ENCODE peak calls at places on chromosomes 12 and 14, in six cellular contexts. S is amniotic epithelial cell; Z is Caki2; Y is fibroblast of mammary gland; A is right atrium auricular region; G is effector CD8-positive, alpha-beta T cell. E is an unnamed sample.

GRCh38 chr12:124883263-124883876 is 19.7 kb upstream of the SCARB1 start:
- DNase-seq in Y (peak), A (no peak), Z (no peak), G (no peak), S (peak), E (no peak)

GRCh38 chr12:27652174-27652763 is 44.0 kb upstream of the REP15 start:
- DNase-seq in Y (peak), A (no peak), S (peak), G (no peak), Z (peak), E (peak)

GRCh38 chr12:103840399-103840880 is 594 bp downstream of the NT5DC3 start:
- DNase-seq in S (peak), Y (peak), Z (no peak), G (no peak), A (no peak), E (no peak)

GRCh38 chr12:131641315-131641714 is 69.6 kb upstream of the SFSWAP start:
- DNase-seq in Y (no peak), A (no peak), S (no peak), Z (no peak), G (no peak), E (no peak)

GRCh38 chr12:51450816-51451215 is 26.2 kb downstream of the SLC4A8 start:
- DNase-seq in Y (no peak), A (no peak), Z (no peak), G (no peak), S (no peak), E (no peak)

GRCh38 chr12:109435428-109436180 is 41.5 kb downstream of the KCTD10 start:
- DNase-seq in Z (no peak), Y (no peak), G (no peak), S (no peak), A (no peak), E (no peak)

GRCh38 chr12:28320353-28320752 is 130.1 kb downstream of the CCDC91 start:
- DNase-seq in Y (no peak), S (peak), A (no peak), Z (no peak), G (no peak), E (no peak)

GRCh38 chr14:100740196-100740825 is 13.6 kb downstream of the DLK1 start:
- DNase-seq in G (no peak), Y (no peak), A (no peak), S (no peak), Z (no peak), E (no peak)

GRCh38 chr12:39993261-39993660 is 112.6 kb downstream of the SLC2A13 start:
- DNase-seq in G (no peak), A (no peak), S (no peak), Y (no peak), Z (no peak), E (no peak)

GRCh38 chr12:130796985-130797686 is 41.9 kb downstream of the STX2 start:
- DNase-seq in Z (no peak), Y (no peak), S (peak), A (no peak), G (no peak), E (no peak)

GRCh38 chr14:97642631-97643030 is 845.4 kb downstream of the VRK1 start:
- DNase-seq in A (no peak), S (no peak), Z (no peak), G (no peak), Y (no peak), E (no peak)

GRCh38 chr14:104087981-104088850 is 2.7 kb downstream of the ASPG start:
- DNase-seq in S (no peak), G (no peak), Y (no peak), A (no peak), Z (no peak), E (no peak)

GRCh38 chr12:47975816-47976215 is 12.4 kb downstream of the TMEM106C start:
- DNase-seq in S (no peak), Z (no peak), G (no peak), A (no peak), Y (no peak), E (no peak)

GRCh38 chr12:2295941-2296461 is 243.2 kb downstream of the CACNA1C start:
- DNase-seq in Z (peak), Y (peak), S (peak), G (no peak), A (no peak), E (no peak)

GRCh38 chr12:131604859-131605258 is 106.0 kb upstream of the SFSWAP start:
- DNase-seq in G (no peak), Z (no peak), A (no peak), S (no peak), Y (no peak), E (no peak)

GRCh38 chr12:52032431-52032796 is 18.8 kb upstream of the NR4A1 start:
- DNase-seq in Y (peak), A (peak), S (peak), Z (no peak), G (no peak), E (peak)

E was measured in ureter.